ENCODE peak calls at places on chromosomes 11 and 22, in six cellular contexts. W, H, B, F, N and J are unnamed samples.

GRCh38 chr22:50189184-50189848 is 3.6 kb downstream of the TRABD start:
- DNase-seq in F (peak; percentile 87), H (no peak), N (no peak), B (no peak), W (no peak), J (no peak)

GRCh38 chr11:66418168-66418985 is 2.5 kb upstream of the NPAS4 start:
- DNase-seq in F (no peak), W (peak; percentile 94), H (peak; percentile 96), B (peak; percentile 91), N (peak; percentile 91), J (peak; percentile 79)

GRCh38 chr11:35144103-35144741 is 5.3 kb downstream of the CD44 start:
- DNase-seq in B (peak; percentile 56), F (peak; percentile 89), N (no peak), H (no peak), W (peak; percentile 73), J (no peak)

GRCh38 chr11:116481126-116481644 is 291.6 kb downstream of the BUD13 start:
- DNase-seq in N (no peak), F (no peak), B (no peak), W (no peak), H (no peak), J (peak; percentile 87)

GRCh38 chr11:2927851-2928604 is 1.2 kb downstream of the PHLDA2 start:
- DNase-seq in H (no peak), B (peak; percentile 49), W (peak; percentile 51), F (peak; percentile 67), N (no peak), J (no peak)

GRCh38 chr11:34232810-34233209 is 125.0 kb downstream of the ABTB2 start:
- DNase-seq in N (no peak), B (no peak), W (no peak), H (no peak), F (no peak), J (no peak)

GRCh38 chr22:30871391-30872281 is 96.9 kb downstream of the MORC2 start:
- DNase-seq in W (no peak), H (no peak), B (peak; percentile 27), F (peak; percentile 66), N (no peak), J (no peak)

GRCh38 chr11:45647786-45648185 is 17.6 kb downstream of the CHST1 start:
- DNase-seq in W (no peak), F (peak; percentile 47), N (peak; percentile 57), B (no peak), H (no peak), J (peak; percentile 13)

GRCh38 chr11:64027619-64028397 is 7.9 kb upstream of the FLRT1 start:
- DNase-seq in H (no peak), W (no peak), N (no peak), B (no peak), F (no peak), J (no peak)

GRCh38 chr22:17733484-17733883 is 40.8 kb downstream of the BID start:
- DNase-seq in F (no peak), B (no peak), W (no peak), N (no peak), H (no peak), J (no peak)

DNA sequence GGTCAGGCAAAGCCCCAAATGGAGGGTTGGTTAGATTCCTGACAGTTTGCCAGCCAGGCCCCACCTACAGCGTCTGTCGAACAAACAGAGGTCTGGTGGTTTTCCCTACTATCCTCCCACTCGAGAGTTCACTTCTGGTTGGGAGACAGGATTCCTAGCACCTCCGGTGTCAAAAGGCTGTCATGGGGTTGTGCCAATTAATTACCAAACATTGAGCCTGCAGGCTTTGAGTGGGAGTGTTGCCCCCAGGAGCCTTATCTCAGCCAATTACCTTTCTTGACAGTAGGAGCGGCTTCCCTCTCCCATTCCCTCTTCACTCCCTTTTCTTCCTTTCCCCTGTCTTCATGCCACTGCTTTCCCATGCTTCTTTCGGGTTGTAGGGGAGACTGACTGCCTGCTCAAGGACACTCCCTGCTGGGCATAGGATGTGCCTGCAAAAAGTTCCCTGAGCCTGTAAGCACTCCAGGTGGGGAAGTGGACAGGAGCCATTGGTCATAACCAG is 4.7 kb upstream of the TTC36 start:
- DNase-seq in H (peak; percentile 71), W (peak; percentile 28), N (no peak), F (no peak), B (no peak), J (peak; percentile 48)
- H3K36me3 ChIP-seq in H (peaks cover 40% of the 10 kb centered on the region), W (peaks cover 15% of the 10 kb centered on the region), N (peaks cover 51% of the 10 kb centered on the region), F (peaks cover 52% of the 10 kb centered on the region), B (peaks cover 7% of the 10 kb centered on the region), J (peaks cover 81% of the 10 kb centered on the region)

GRCh38 chr11:12516387-12517110 is 139.2 kb downstream of the PARVA start:
- DNase-seq in B (no peak), N (no peak), H (no peak), W (no peak), F (no peak), J (no peak)
- H3K36me3 ChIP-seq in B (peaks cover 4% of the 10 kb centered on the region), N (no peaks in the 10 kb centered on the region), H (no peaks in the 10 kb centered on the region), W (peaks cover 10% of the 10 kb centered on the region), F (no peaks in the 10 kb centered on the region), J (no peaks in the 10 kb centered on the region)

GRCh38 chr11:78212586-78213371 is 24.1 kb downstream of the USP35 start:
- DNase-seq in H (no peak), B (no peak), F (no peak), N (no peak), W (peak; percentile 16), J (no peak)
- H3K36me3 ChIP-seq in H (no peaks in the 10 kb centered on the region), B (no peaks in the 10 kb centered on the region), F (peaks cover 20% of the 10 kb centered on the region), N (peaks cover 21% of the 10 kb centered on the region), W (peaks cover 18% of the 10 kb centered on the region), J (peaks cover 31% of the 10 kb centered on the region)

DNA sequence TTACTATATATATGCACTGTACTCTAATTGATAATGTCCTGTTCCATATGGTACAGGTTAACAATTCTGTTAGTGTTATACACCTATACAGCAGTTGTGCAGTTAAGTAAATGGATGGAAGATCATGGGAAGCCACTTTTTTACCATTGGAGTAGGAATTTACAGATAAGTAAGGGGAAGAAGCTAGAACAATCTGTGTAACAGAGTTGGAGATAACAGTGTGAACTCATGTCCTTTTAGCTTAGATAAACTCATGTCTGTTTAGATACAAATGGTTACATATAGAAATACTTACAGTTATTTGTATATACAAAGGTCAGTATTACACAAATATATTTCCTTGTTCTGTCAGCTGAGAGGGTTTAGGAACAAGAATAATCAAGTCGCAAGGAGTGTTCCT is 6.8 kb upstream of the DEUP1 start:
- DNase-seq in B (no peak), F (no peak), W (no peak), H (no peak), N (no peak), J (no peak)
- H3K36me3 ChIP-seq in B (no peaks in the 10 kb centered on the region), F (no peaks in the 10 kb centered on the region), W (no peaks in the 10 kb centered on the region), H (no peaks in the 10 kb centered on the region), N (no peaks in the 10 kb centered on the region), J (no peaks in the 10 kb centered on the region)